ENCODE peak calls at places on chromosomes 16 and 17, in nine cellular contexts. One of them, this sample, is unnamed.

GRCh38 chr17:65670667-65671371 is 109.4 kb upstream of the AXIN2 start:
- DNase-seq in stomach: no peak
- DNase-seq in A549: no peak
- DNase-seq in upper lobe of left lung: no peak
- DNase-seq in transverse colon: no peak
- DNase-seq in sigmoid colon: no peak
- DNase-seq in ovary: no peak
- DNase-seq in H1: no peak
- DNase-seq in esophagus muscularis mucosa: no peak
- DNase-seq in this sample: no peak

GRCh38 chr16:74951676-74952075 is 33.2 kb downstream of the WDR59 start:
- DNase-seq in H1: no peak
- DNase-seq in esophagus muscularis mucosa: no peak
- DNase-seq in ovary: no peak
- DNase-seq in sigmoid colon: no peak
- DNase-seq in stomach: no peak
- DNase-seq in upper lobe of left lung: no peak
- DNase-seq in transverse colon: no peak
- DNase-seq in A549: no peak
- DNase-seq in this sample: no peak

GRCh38 chr16:17526956-17527355 is 56.2 kb upstream of the XYLT1 start:
- DNase-seq in stomach: no peak
- DNase-seq in sigmoid colon: no peak
- DNase-seq in transverse colon: no peak
- DNase-seq in A549: no peak
- DNase-seq in H1: no peak
- DNase-seq in upper lobe of left lung: no peak
- DNase-seq in esophagus muscularis mucosa: no peak
- DNase-seq in ovary: no peak
- DNase-seq in this sample: no peak

GRCh38 chr17:82892869-82893565 is 53.2 kb upstream of the ZNF750 start:
- DNase-seq in stomach: peak
- DNase-seq in upper lobe of left lung: peak
- DNase-seq in esophagus muscularis mucosa: no peak
- DNase-seq in H1: no peak
- DNase-seq in sigmoid colon: no peak
- DNase-seq in transverse colon: peak
- DNase-seq in A549: no peak
- DNase-seq in ovary: peak
- DNase-seq in this sample: no peak

GRCh38 chr16:21656795-21657768 is 4.7 kb upstream of the IGSF6 start:
- DNase-seq in sigmoid colon: no peak
- DNase-seq in ovary: no peak
- DNase-seq in A549: peak
- DNase-seq in stomach: no peak
- DNase-seq in esophagus muscularis mucosa: no peak
- DNase-seq in H1: no peak
- DNase-seq in transverse colon: no peak
- DNase-seq in upper lobe of left lung: no peak
- DNase-seq in this sample: peak

GRCh38 chr17:82767041-82767754 is 15.3 kb downstream of the TBCD start:
- DNase-seq in stomach: peak
- DNase-seq in transverse colon: peak
- DNase-seq in sigmoid colon: no peak
- DNase-seq in H1: no peak
- DNase-seq in ovary: no peak
- DNase-seq in A549: peak
- DNase-seq in upper lobe of left lung: no peak
- DNase-seq in esophagus muscularis mucosa: no peak
- DNase-seq in this sample: peak

GRCh38 chr17:63932008-63932561 is at the start of gene CD79B:
- DNase-seq in esophagus muscularis mucosa: no peak
- DNase-seq in sigmoid colon: no peak
- DNase-seq in A549: no peak
- DNase-seq in upper lobe of left lung: no peak
- DNase-seq in ovary: no peak
- DNase-seq in H1: no peak
- DNase-seq in stomach: no peak
- DNase-seq in transverse colon: peak
- DNase-seq in this sample: no peak

GRCh38 chr17:49496866-49497146 is 1.7 kb downstream of the NGFR start:
- DNase-seq in ovary: no peak
- DNase-seq in transverse colon: no peak
- DNase-seq in H1: no peak
- DNase-seq in stomach: no peak
- DNase-seq in sigmoid colon: no peak
- DNase-seq in upper lobe of left lung: no peak
- DNase-seq in esophagus muscularis mucosa: no peak
- DNase-seq in A549: no peak
- DNase-seq in this sample: no peak

GRCh38 chr16:69741951-69742904 is 12.5 kb downstream of the NOB1 start:
- DNase-seq in A549: peak
- DNase-seq in upper lobe of left lung: peak
- DNase-seq in transverse colon: peak
- DNase-seq in stomach: peak
- DNase-seq in sigmoid colon: peak
- DNase-seq in ovary: peak
- DNase-seq in esophagus muscularis mucosa: no peak
- DNase-seq in H1: no peak
- DNase-seq in this sample: peak

GRCh38 chr16:11539635-11540034 is 47.1 kb downstream of the LITAF start:
- DNase-seq in sigmoid colon: no peak
- DNase-seq in upper lobe of left lung: no peak
- DNase-seq in A549: no peak
- DNase-seq in esophagus muscularis mucosa: no peak
- DNase-seq in H1: no peak
- DNase-seq in transverse colon: no peak
- DNase-seq in ovary: no peak
- DNase-seq in stomach: no peak
- DNase-seq in this sample: no peak

GRCh38 chr17:20924306-20924705 is 118.5 kb downstream of the USP22 start:
- DNase-seq in ovary: no peak
- DNase-seq in sigmoid colon: no peak
- DNase-seq in transverse colon: no peak
- DNase-seq in upper lobe of left lung: no peak
- DNase-seq in esophagus muscularis mucosa: no peak
- DNase-seq in H1: no peak
- DNase-seq in A549: no peak
- DNase-seq in stomach: no peak
- DNase-seq in this sample: no peak

GRCh38 chr17:80877095-80877828 is 114.4 kb upstream of the CHMP6 start:
- DNase-seq in esophagus muscularis mucosa: no peak
- DNase-seq in upper lobe of left lung: no peak
- DNase-seq in ovary: peak
- DNase-seq in H1: no peak
- DNase-seq in transverse colon: peak
- DNase-seq in sigmoid colon: no peak
- DNase-seq in stomach: no peak
- DNase-seq in A549: no peak
- DNase-seq in this sample: no peak

GRCh38 chr16:28898942-28899341 is 20.7 kb downstream of the ATP2A1 start:
- DNase-seq in ovary: no peak
- DNase-seq in upper lobe of left lung: no peak
- DNase-seq in transverse colon: no peak
- DNase-seq in H1: no peak
- DNase-seq in stomach: no peak
- DNase-seq in sigmoid colon: no peak
- DNase-seq in A549: no peak
- DNase-seq in esophagus muscularis mucosa: no peak
- DNase-seq in this sample: no peak

GRCh38 chr17:50920041-50920410 is 53.9 kb upstream of the TOB1 start:
- DNase-seq in A549: no peak
- DNase-seq in sigmoid colon: no peak
- DNase-seq in stomach: no peak
- DNase-seq in transverse colon: no peak
- DNase-seq in H1: no peak
- DNase-seq in esophagus muscularis mucosa: no peak
- DNase-seq in upper lobe of left lung: no peak
- DNase-seq in ovary: no peak
- DNase-seq in this sample: no peak

GRCh38 chr17:57288034-57288752 is 31.9 kb downstream of the MSI2 start:
- DNase-seq in transverse colon: no peak
- DNase-seq in A549: no peak
- DNase-seq in stomach: no peak
- DNase-seq in ovary: no peak
- DNase-seq in upper lobe of left lung: no peak
- DNase-seq in sigmoid colon: no peak
- DNase-seq in esophagus muscularis mucosa: no peak
- DNase-seq in H1: no peak
- DNase-seq in this sample: no peak

GRCh38 chr16:57528499-57529323 is 7.7 kb downstream of the CCDC102A start:
- DNase-seq in upper lobe of left lung: peak
- DNase-seq in H1: no peak
- DNase-seq in transverse colon: peak
- DNase-seq in sigmoid colon: peak
- DNase-seq in ovary: peak
- DNase-seq in stomach: peak
- DNase-seq in A549: no peak
- DNase-seq in esophagus muscularis mucosa: no peak
- DNase-seq in this sample: no peak

GRCh38 chr16:64434526-64435069 is 687.3 kb downstream of the CDH11 start:
- DNase-seq in sigmoid colon: no peak
- DNase-seq in H1: no peak
- DNase-seq in A549: no peak
- DNase-seq in upper lobe of left lung: no peak
- DNase-seq in ovary: no peak
- DNase-seq in transverse colon: no peak
- DNase-seq in esophagus muscularis mucosa: no peak
- DNase-seq in stomach: no peak
- DNase-seq in this sample: no peak

GRCh38 chr16:2370725-2371124 is 30.2 kb upstream of the ABCA3 start:
- DNase-seq in esophagus muscularis mucosa: no peak
- DNase-seq in ovary: no peak
- DNase-seq in H1: no peak
- DNase-seq in transverse colon: no peak
- DNase-seq in A549: no peak
- DNase-seq in sigmoid colon: no peak
- DNase-seq in upper lobe of left lung: no peak
- DNase-seq in stomach: no peak
- DNase-seq in this sample: no peak

GRCh38 chr16:67936876-67937605 is 391 bp upstream of the PSMB10 start:
- DNase-seq in sigmoid colon: no peak
- DNase-seq in stomach: peak
- DNase-seq in upper lobe of left lung: no peak
- DNase-seq in transverse colon: peak
- DNase-seq in esophagus muscularis mucosa: no peak
- DNase-seq in ovary: no peak
- DNase-seq in H1: no peak
- DNase-seq in A549: no peak
- DNase-seq in this sample: peak

GRCh38 chr16:67934306-67935095 is 2.1 kb downstream of the PSMB10 start:
- DNase-seq in esophagus muscularis mucosa: no peak
- DNase-seq in sigmoid colon: no peak
- DNase-seq in A549: no peak
- DNase-seq in stomach: no peak
- DNase-seq in ovary: peak
- DNase-seq in upper lobe of left lung: no peak
- DNase-seq in transverse colon: no peak
- DNase-seq in H1: no peak
- DNase-seq in this sample: no peak

GRCh38 chr16:67936124-67936875 is at the start of gene PSMB10:
- DNase-seq in A549: no peak
- DNase-seq in H1: no peak
- DNase-seq in upper lobe of left lung: peak
- DNase-seq in transverse colon: no peak
- DNase-seq in sigmoid colon: peak
- DNase-seq in ovary: peak
- DNase-seq in stomach: peak
- DNase-seq in esophagus muscularis mucosa: no peak
- DNase-seq in this sample: no peak

GRCh38 chr16:67935096-67935401 is 1.6 kb downstream of the PSMB10 start:
- DNase-seq in transverse colon: no peak
- DNase-seq in ovary: no peak
- DNase-seq in sigmoid colon: no peak
- DNase-seq in stomach: no peak
- DNase-seq in esophagus muscularis mucosa: no peak
- DNase-seq in H1: no peak
- DNase-seq in A549: no peak
- DNase-seq in upper lobe of left lung: no peak
- DNase-seq in this sample: no peak

GRCh38 chr16:67935402-67936123 is 1.1 kb downstream of the PSMB10 start:
- DNase-seq in transverse colon: peak
- DNase-seq in esophagus muscularis mucosa: peak
- DNase-seq in ovary: peak
- DNase-seq in stomach: peak
- DNase-seq in A549: peak
- DNase-seq in sigmoid colon: peak
- DNase-seq in H1: peak
- DNase-seq in upper lobe of left lung: peak
- DNase-seq in this sample: peak
- TF ChIP-seq POLR2A in transverse colon: peak
- TF ChIP-seq POLR2A in esophagus muscularis mucosa: peak
- TF ChIP-seq POLR2A in ovary: peak
- TF ChIP-seq POLR2A in stomach: no peak
- TF ChIP-seq POLR2A in A549: peak
- TF ChIP-seq POLR2A in sigmoid colon: peak
- TF ChIP-seq POLR2A in H1: peak
- TF ChIP-seq POLR2A in upper lobe of left lung: no peak
- TF ChIP-seq POLR2A in this sample: peak

GRCh38 chr17:1750628-1751027 is 8.0 kb downstream of the SERPINF2 start:
- DNase-seq in ovary: no peak
- DNase-seq in esophagus muscularis mucosa: no peak
- DNase-seq in sigmoid colon: no peak
- DNase-seq in H1: no peak
- DNase-seq in upper lobe of left lung: peak
- DNase-seq in transverse colon: no peak
- DNase-seq in A549: no peak
- DNase-seq in stomach: no peak
- DNase-seq in this sample: no peak
- TF ChIP-seq EP300 in ovary: no peak
- TF ChIP-seq EP300 in esophagus muscularis mucosa: no peak
- TF ChIP-seq EP300 in sigmoid colon: no peak
- TF ChIP-seq EP300 in H1: no peak
- TF ChIP-seq EP300 in upper lobe of left lung: no peak
- TF ChIP-seq EP300 in transverse colon: no peak
- TF ChIP-seq EP300 in A549: no peak
- TF ChIP-seq EP300 in stomach: no peak
- TF ChIP-seq EP300 in this sample: no peak

GRCh38 chr17:8185580-8186445 is 4.2 kb downstream of the BORCS6 start:
- DNase-seq in H1: no peak
- DNase-seq in transverse colon: peak
- DNase-seq in stomach: peak
- DNase-seq in esophagus muscularis mucosa: peak
- DNase-seq in ovary: peak
- DNase-seq in upper lobe of left lung: peak
- DNase-seq in sigmoid colon: peak
- DNase-seq in A549: peak
- DNase-seq in this sample: peak
- TF ChIP-seq POLR2A in H1: no peak
- TF ChIP-seq POLR2A in transverse colon: peak
- TF ChIP-seq POLR2A in stomach: no peak
- TF ChIP-seq POLR2A in esophagus muscularis mucosa: no peak
- TF ChIP-seq POLR2A in ovary: peak
- TF ChIP-seq POLR2A in upper lobe of left lung: no peak
- TF ChIP-seq POLR2A in sigmoid colon: peak
- TF ChIP-seq POLR2A in A549: no peak
- TF ChIP-seq POLR2A in this sample: peak

GRCh38 chr16:86245895-86246294 is 264.4 kb upstream of the FOXF1 start:
- DNase-seq in sigmoid colon: peak
- DNase-seq in esophagus muscularis mucosa: no peak
- DNase-seq in stomach: no peak
- DNase-seq in ovary: no peak
- DNase-seq in transverse colon: no peak
- DNase-seq in H1: no peak
- DNase-seq in upper lobe of left lung: no peak
- DNase-seq in A549: no peak
- DNase-seq in this sample: no peak
- TF ChIP-seq EP300 in sigmoid colon: no peak
- TF ChIP-seq EP300 in esophagus muscularis mucosa: no peak
- TF ChIP-seq EP300 in stomach: no peak
- TF ChIP-seq EP300 in ovary: no peak
- TF ChIP-seq EP300 in transverse colon: no peak
- TF ChIP-seq EP300 in H1: no peak
- TF ChIP-seq EP300 in upper lobe of left lung: no peak
- TF ChIP-seq EP300 in A549: no peak
- TF ChIP-seq EP300 in this sample: no peak

This sample was measured in tibial nerve.